ENCODE peak calls at places on chromosomes 5 and 9, in four cellular contexts. One of them, this sample, is unnamed.

GRCh38 chr9:18605763-18606162 is 131.8 kb downstream of the ADAMTSL1 start:
- DNase-seq in foreskin fibroblast: peak; percentile 84
- DNase-seq in lower lobe of right lung: no peak
- DNase-seq in dorsolateral prefrontal cortex: no peak
- DNase-seq in this sample: peak; percentile 55

GRCh38 chr5:55360190-55360589 is 52.4 kb downstream of the MTREX start:
- DNase-seq in dorsolateral prefrontal cortex: no peak
- DNase-seq in lower lobe of right lung: no peak
- DNase-seq in foreskin fibroblast: peak; percentile 40
- DNase-seq in this sample: peak; percentile 16

GRCh38 chr5:58496488-58496887 is 5.3 kb downstream of the GAPT start:
- DNase-seq in dorsolateral prefrontal cortex: no peak
- DNase-seq in foreskin fibroblast: no peak
- DNase-seq in lower lobe of right lung: no peak
- DNase-seq in this sample: no peak

GRCh38 chr5:156137482-156137881 is 189.5 kb upstream of the SGCD start:
- DNase-seq in dorsolateral prefrontal cortex: no peak
- DNase-seq in foreskin fibroblast: no peak
- DNase-seq in lower lobe of right lung: no peak
- DNase-seq in this sample: peak; percentile 97

GRCh38 chr9:133478851-133479711 is at the start of gene SLC2A6:
- DNase-seq in foreskin fibroblast: peak; percentile 94
- DNase-seq in lower lobe of right lung: peak; percentile 92
- DNase-seq in dorsolateral prefrontal cortex: peak; percentile 92
- DNase-seq in this sample: peak; percentile 73

GRCh38 chr9:16275795-16276624 is 594.5 kb downstream of the BNC2 start:
- DNase-seq in dorsolateral prefrontal cortex: peak; percentile 57
- DNase-seq in lower lobe of right lung: no peak
- DNase-seq in foreskin fibroblast: no peak
- DNase-seq in this sample: no peak

GRCh38 chr9:130765135-130766030 is 69.7 kb upstream of the ABL1 start:
- DNase-seq in lower lobe of right lung: no peak
- DNase-seq in foreskin fibroblast: no peak
- DNase-seq in dorsolateral prefrontal cortex: no peak
- DNase-seq in this sample: peak; percentile 28

GRCh38 chr9:94108584-94108983 is 24.3 kb downstream of the PTPDC1 start:
- DNase-seq in foreskin fibroblast: peak; percentile 24
- DNase-seq in dorsolateral prefrontal cortex: no peak
- DNase-seq in lower lobe of right lung: no peak
- DNase-seq in this sample: peak; percentile 24

GRCh38 chr5:60844429-60844890 is 391 bp upstream of the ELOVL7 start:
- DNase-seq in dorsolateral prefrontal cortex: no peak
- DNase-seq in foreskin fibroblast: peak; percentile 60
- DNase-seq in lower lobe of right lung: no peak
- DNase-seq in this sample: no peak

GRCh38 chr5:157993201-157993600 is 134.3 kb upstream of the CLINT1 start:
- DNase-seq in foreskin fibroblast: no peak
- DNase-seq in lower lobe of right lung: no peak
- DNase-seq in dorsolateral prefrontal cortex: no peak
- DNase-seq in this sample: no peak

GRCh38 chr5:92403308-92403707 is 1020.2 kb upstream of the ARRDC3 start:
- DNase-seq in lower lobe of right lung: no peak
- DNase-seq in dorsolateral prefrontal cortex: no peak
- DNase-seq in foreskin fibroblast: no peak
- DNase-seq in this sample: no peak

GRCh38 chr5:167049043-167049663 is 1242.3 kb upstream of the WWC1 start:
- DNase-seq in foreskin fibroblast: peak; percentile 18
- DNase-seq in lower lobe of right lung: no peak
- DNase-seq in dorsolateral prefrontal cortex: no peak
- DNase-seq in this sample: peak; percentile 3

GRCh38 chr9:2180171-2180570 is 165.0 kb downstream of the SMARCA2 start:
- DNase-seq in foreskin fibroblast: no peak
- DNase-seq in dorsolateral prefrontal cortex: no peak
- DNase-seq in lower lobe of right lung: no peak
- DNase-seq in this sample: peak; percentile 46

GRCh38 chr9:82961504-82962125 is 101.3 kb downstream of the RASEF start:
- DNase-seq in dorsolateral prefrontal cortex: peak; percentile 78
- DNase-seq in lower lobe of right lung: peak; percentile 72
- DNase-seq in foreskin fibroblast: peak; percentile 87
- DNase-seq in this sample: peak; percentile 63

GRCh38 chr9:130172161-130172857 is at the start of gene NCS1:
- DNase-seq in foreskin fibroblast: peak; percentile 91
- DNase-seq in lower lobe of right lung: peak; percentile 75
- DNase-seq in dorsolateral prefrontal cortex: peak; percentile 86
- DNase-seq in this sample: peak; percentile 65

GRCh38 chr5:179812997-179813607 is 6.4 kb upstream of the MGAT4B start:
- DNase-seq in foreskin fibroblast: no peak
- DNase-seq in lower lobe of right lung: no peak
- DNase-seq in dorsolateral prefrontal cortex: no peak
- DNase-seq in this sample: no peak

GRCh38 chr5:179263391-179264052 is 81.7 kb downstream of the ADAMTS2 start:
- DNase-seq in dorsolateral prefrontal cortex: peak; percentile 2
- DNase-seq in lower lobe of right lung: peak; percentile 27
- DNase-seq in foreskin fibroblast: no peak
- DNase-seq in this sample: no peak

GRCh38 chr9:6788175-6789016 is 30.6 kb downstream of the KDM4C start:
- DNase-seq in dorsolateral prefrontal cortex: peak; percentile 32
- DNase-seq in foreskin fibroblast: peak; percentile 71
- DNase-seq in lower lobe of right lung: no peak
- DNase-seq in this sample: peak; percentile 47

GRCh38 chr9:90053027-90053426 is 448.2 kb downstream of the GADD45G start:
- DNase-seq in foreskin fibroblast: no peak
- DNase-seq in dorsolateral prefrontal cortex: no peak
- DNase-seq in lower lobe of right lung: no peak
- DNase-seq in this sample: no peak

GRCh38 chr5:135551593-135552447 is 16.1 kb upstream of the NEUROG1 start:
- DNase-seq in dorsolateral prefrontal cortex: peak; percentile 65
- DNase-seq in foreskin fibroblast: peak; percentile 90
- DNase-seq in lower lobe of right lung: peak; percentile 65
- DNase-seq in this sample: peak; percentile 71

GRCh38 chr9:128282500-128282899 is 6.4 kb downstream of the SWI5 start:
- DNase-seq in lower lobe of right lung: no peak
- DNase-seq in dorsolateral prefrontal cortex: no peak
- DNase-seq in foreskin fibroblast: peak; percentile 30
- DNase-seq in this sample: peak; percentile 62

GRCh38 chr9:72667181-72667580 is 145.8 kb downstream of the TMC1 start:
- DNase-seq in lower lobe of right lung: no peak
- DNase-seq in dorsolateral prefrontal cortex: no peak
- DNase-seq in foreskin fibroblast: no peak
- DNase-seq in this sample: no peak

GRCh38 chr5:61916621-61917620 is 389.1 kb upstream of the KIF2A start:
- DNase-seq in dorsolateral prefrontal cortex: no peak
- DNase-seq in foreskin fibroblast: peak; percentile 1
- DNase-seq in lower lobe of right lung: no peak
- DNase-seq in this sample: peak; percentile 24

GRCh38 chr5:50763356-50763755 is 96.9 kb downstream of the PARP8 start:
- DNase-seq in foreskin fibroblast: no peak
- DNase-seq in dorsolateral prefrontal cortex: no peak
- DNase-seq in lower lobe of right lung: no peak
- DNase-seq in this sample: no peak

GRCh38 chr9:101737705-101738565 is 512 bp downstream of the GRIN3A start:
- DNase-seq in lower lobe of right lung: peak; percentile 30
- DNase-seq in foreskin fibroblast: no peak
- DNase-seq in dorsolateral prefrontal cortex: peak; percentile 16
- DNase-seq in this sample: no peak

GRCh38 chr5:141373673-141374317 is at the start of gene PCDHGA6:
- DNase-seq in lower lobe of right lung: no peak
- DNase-seq in dorsolateral prefrontal cortex: no peak
- DNase-seq in foreskin fibroblast: peak; percentile 73
- DNase-seq in this sample: peak; percentile 38

GRCh38 chr5:69129413-69129812 is 35.6 kb downstream of the SLC30A5 start:
- DNase-seq in foreskin fibroblast: peak; percentile 81
- DNase-seq in dorsolateral prefrontal cortex: no peak
- DNase-seq in lower lobe of right lung: no peak
- DNase-seq in this sample: peak; percentile 85

GRCh38 chr5:72818866-72819534 is 2.5 kb downstream of the TNPO1 start:
- DNase-seq in lower lobe of right lung: peak; percentile 84
- DNase-seq in foreskin fibroblast: peak; percentile 84
- DNase-seq in dorsolateral prefrontal cortex: peak; percentile 63
- DNase-seq in this sample: peak; percentile 57

GRCh38 chr5:78974011-78974410 is 11.1 kb downstream of the ARSB start:
- DNase-seq in dorsolateral prefrontal cortex: peak; percentile 49
- DNase-seq in foreskin fibroblast: no peak
- DNase-seq in lower lobe of right lung: no peak
- DNase-seq in this sample: no peak

GRCh38 chr9:81490605-81491331 is 198.6 kb downstream of the TLE1 start:
- DNase-seq in dorsolateral prefrontal cortex: no peak
- DNase-seq in foreskin fibroblast: peak; percentile 73
- DNase-seq in lower lobe of right lung: no peak
- DNase-seq in this sample: peak; percentile 60

DNA sequence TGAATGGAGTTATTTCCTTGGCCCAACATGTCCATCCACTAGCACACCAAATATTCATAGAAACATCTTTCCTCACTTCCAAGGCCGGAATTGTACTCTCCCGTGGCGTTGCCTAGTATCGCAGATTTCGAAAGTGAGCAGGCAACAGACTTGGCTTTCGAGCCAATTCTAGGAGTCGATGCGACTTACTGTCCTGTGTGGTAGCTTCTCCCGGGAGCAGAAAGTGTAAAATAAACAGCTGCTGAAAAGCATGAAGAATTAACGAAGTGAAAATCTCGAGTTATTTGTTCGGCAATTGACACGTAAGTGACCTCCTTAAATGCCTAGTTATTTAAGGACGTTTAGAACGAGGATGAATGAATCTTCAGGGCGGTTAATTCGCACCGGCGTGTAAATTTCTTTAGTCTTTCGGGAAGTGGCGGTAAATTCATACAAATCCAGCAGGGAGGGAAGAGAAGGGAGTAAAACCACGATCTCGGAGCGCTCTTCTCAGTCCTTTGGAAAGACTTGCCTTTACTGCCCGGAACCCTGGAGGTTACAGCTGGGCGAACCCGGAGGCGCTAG is 414 bp upstream of the PCSK5 start:
- DNase-seq in dorsolateral prefrontal cortex: no peak
- DNase-seq in foreskin fibroblast: peak; percentile 81
- DNase-seq in lower lobe of right lung: no peak
- DNase-seq in this sample: peak; percentile 65
- H3K4me3 ChIP-seq in dorsolateral prefrontal cortex: peak overlapping the region; percentile 79
- H3K4me3 ChIP-seq in foreskin fibroblast: peak overlapping the region; percentile 92
- H3K4me3 ChIP-seq in lower lobe of right lung: peak overlapping the region; percentile 88
- H3K4me3 ChIP-seq in this sample: peak overlapping the region; percentile 69

GRCh38 chr5:36241636-36242533 is at the start of gene NADK2:
- DNase-seq in lower lobe of right lung: peak; percentile 96
- DNase-seq in foreskin fibroblast: peak; percentile 99
- DNase-seq in dorsolateral prefrontal cortex: peak; percentile 95
- DNase-seq in this sample: peak; percentile 96

GRCh38 chr5:36238896-36239295 is 2.8 kb downstream of the NADK2 start:
- DNase-seq in foreskin fibroblast: no peak
- DNase-seq in lower lobe of right lung: no peak
- DNase-seq in dorsolateral prefrontal cortex: no peak
- DNase-seq in this sample: no peak

GRCh38 chr5:36239370-36240293 is 2.1 kb downstream of the NADK2 start:
- DNase-seq in foreskin fibroblast: peak; percentile 3
- DNase-seq in dorsolateral prefrontal cortex: no peak
- DNase-seq in lower lobe of right lung: no peak
- DNase-seq in this sample: no peak

GRCh38 chr5:36242534-36243144 is 914 bp upstream of the NADK2 start:
- DNase-seq in dorsolateral prefrontal cortex: no peak
- DNase-seq in lower lobe of right lung: no peak
- DNase-seq in foreskin fibroblast: no peak
- DNase-seq in this sample: no peak

DNA sequence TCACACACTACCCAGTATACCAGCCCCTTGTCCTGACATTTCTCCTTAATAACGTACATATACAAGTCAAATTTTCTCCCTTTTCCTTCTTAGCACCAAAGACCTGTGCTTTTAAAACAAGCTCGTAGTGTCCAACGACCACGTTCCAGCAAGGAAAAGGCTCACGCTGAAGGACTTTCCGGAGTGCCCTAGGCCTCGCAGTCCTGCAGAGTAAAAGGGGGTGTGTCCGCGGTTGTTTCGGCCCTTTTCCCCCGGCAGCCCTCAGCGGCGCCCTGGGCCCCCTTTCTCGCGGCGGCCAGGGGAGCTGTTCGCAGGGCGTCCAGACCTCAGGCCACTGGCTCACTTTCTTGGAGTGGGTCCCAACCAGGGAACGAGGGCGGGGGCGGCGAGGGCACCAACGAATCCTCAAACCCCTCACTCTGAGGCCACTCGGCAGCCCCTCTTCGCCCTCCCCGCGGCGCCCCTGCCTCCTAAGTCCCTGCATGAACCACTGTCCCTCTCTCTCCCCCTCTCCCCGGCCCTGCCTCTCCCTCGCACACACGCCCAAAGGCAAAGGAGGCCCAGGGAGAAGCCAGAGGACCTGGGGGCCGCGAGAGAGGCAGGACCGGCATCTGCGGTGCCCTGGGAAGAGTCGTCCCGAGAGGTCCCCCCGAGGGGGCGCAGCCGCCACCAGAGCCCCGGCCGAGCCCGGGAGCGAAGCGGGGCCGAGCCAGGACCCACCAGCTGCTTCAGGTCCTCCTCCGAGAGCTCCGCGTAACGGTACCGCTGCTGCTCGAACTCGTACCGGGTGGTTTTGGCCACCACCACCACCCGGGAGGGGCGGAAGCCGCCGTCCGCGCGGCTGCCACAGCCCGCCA is 718 bp downstream of the NADK2 start:
- DNase-seq in lower lobe of right lung: peak; percentile 67
- DNase-seq in dorsolateral prefrontal cortex: peak; percentile 51
- DNase-seq in foreskin fibroblast: peak; percentile 84
- DNase-seq in this sample: peak; percentile 56
- TF ChIP-seq CTCF in lower lobe of right lung: no peak
- TF ChIP-seq CTCF in dorsolateral prefrontal cortex: no peak
- TF ChIP-seq CTCF in foreskin fibroblast: no peak
- TF ChIP-seq CTCF in this sample: no peak

DNA sequence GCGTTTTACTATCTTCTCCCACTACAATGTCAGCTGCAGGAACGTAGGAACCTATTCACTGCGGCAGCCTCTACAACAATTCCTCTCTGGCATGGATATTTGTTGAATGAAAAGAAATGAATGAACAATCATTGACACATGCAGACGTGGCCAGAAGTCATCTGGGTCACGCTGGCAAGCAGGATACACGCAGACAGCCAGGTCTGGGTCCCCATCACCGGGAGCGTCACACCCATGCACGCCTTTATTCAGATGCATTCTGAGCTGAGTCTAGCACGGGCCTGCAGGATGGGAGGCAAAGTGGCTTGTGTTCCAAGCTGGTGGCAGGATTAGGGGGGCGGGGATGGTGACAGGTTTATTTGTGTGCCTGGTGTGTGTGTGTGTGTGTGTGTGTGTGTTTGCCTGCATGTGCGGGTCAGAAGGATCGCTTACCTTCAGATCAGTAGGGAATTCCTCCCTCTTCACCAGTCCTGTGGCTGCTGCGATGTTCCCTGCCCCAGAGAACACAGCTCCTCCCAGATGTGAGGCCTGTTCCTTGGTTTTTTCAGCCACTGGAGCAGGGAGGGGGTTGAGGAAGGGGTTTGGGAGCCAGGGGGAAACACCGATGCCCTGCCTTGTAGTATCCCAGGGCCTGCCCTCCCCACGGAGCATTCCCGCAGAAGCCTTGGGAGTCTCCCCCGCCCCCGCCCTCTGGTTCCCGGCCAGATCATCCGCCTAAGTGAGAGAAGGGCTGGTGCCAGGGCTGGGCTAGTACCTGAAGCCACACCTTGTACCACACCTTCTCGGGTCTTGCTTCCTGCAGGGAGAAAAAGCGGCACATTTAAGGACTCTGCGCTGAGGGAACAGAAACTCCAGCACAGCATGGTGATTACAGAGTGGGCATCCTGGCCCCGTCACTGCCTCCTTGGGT is 4.1 kb downstream of the SNCB start:
- DNase-seq in lower lobe of right lung: no peak
- DNase-seq in foreskin fibroblast: no peak
- DNase-seq in dorsolateral prefrontal cortex: no peak
- DNase-seq in this sample: no peak
- H3K4me3 ChIP-seq in lower lobe of right lung: no peak overlapping the region
- H3K4me3 ChIP-seq in foreskin fibroblast: no peak overlapping the region
- H3K4me3 ChIP-seq in dorsolateral prefrontal cortex: no peak overlapping the region
- H3K4me3 ChIP-seq in this sample: no peak overlapping the region

GRCh38 chr9:135219676-135220600 is 132.5 kb downstream of the OLFM1 start:
- DNase-seq in foreskin fibroblast: no peak
- DNase-seq in dorsolateral prefrontal cortex: no peak
- DNase-seq in lower lobe of right lung: peak; percentile 17
- DNase-seq in this sample: no peak
- TF ChIP-seq CTCF in foreskin fibroblast: no peak
- TF ChIP-seq CTCF in dorsolateral prefrontal cortex: no peak
- TF ChIP-seq CTCF in lower lobe of right lung: no peak
- TF ChIP-seq CTCF in this sample: no peak